ENCODE peak calls at places on chromosomes 13 and 19, in four cellular contexts. R is uterus, F is GM23248, Y is pancreas. H is an unnamed sample.

GRCh38 chr19:47209323-47210179 is 21.4 kb downstream of the BBC3 start:
- DNase-seq in R (no peak), F (no peak), Y (no peak), H (peak; percentile 32)

GRCh38 chr13:36357692-36358091 is 11.5 kb upstream of the SPART start:
- DNase-seq in R (peak; percentile 74), F (peak; percentile 10), Y (no peak), H (no peak)

GRCh38 chr19:47719047-47719885 is 6.0 kb downstream of the EHD2 start:
- DNase-seq in R (peak; percentile 95), F (peak; percentile 99), Y (peak; percentile 89), H (no peak)

GRCh38 chr13:48526269-48526668 is 6.6 kb downstream of the RCBTB2 start:
- DNase-seq in R (no peak), F (no peak), Y (no peak), H (no peak)

GRCh38 chr13:88068975-88069374 is 397.8 kb downstream of the SLITRK5 start:
- DNase-seq in R (no peak), F (no peak), Y (no peak), H (peak; percentile 61)

GRCh38 chr19:28669804-28670203 is 543.1 kb downstream of the UQCRFS1 start:
- DNase-seq in R (no peak), F (no peak), Y (no peak), H (no peak)

GRCh38 chr13:111584101-111584500 is 263.7 kb downstream of the TEX29 start:
- DNase-seq in R (no peak), F (no peak), Y (no peak), H (no peak)

GRCh38 chr13:102648046-102648445 is 46.8 kb downstream of the METTL21C start:
- DNase-seq in R (no peak), F (no peak), Y (no peak), H (no peak)

GRCh38 chr13:110070511-110071120 is 236.3 kb downstream of the COL4A1 start:
- DNase-seq in R (peak; percentile 43), F (peak; percentile 82), Y (no peak), H (no peak)

GRCh38 chr13:78940444-78940843 is 281.5 kb upstream of the OBI1 start:
- DNase-seq in R (no peak), F (no peak), Y (no peak), H (no peak)

GRCh38 chr13:96771501-96772367 is 222.5 kb downstream of the OXGR1 start:
- DNase-seq in R (no peak), F (peak; percentile 9), Y (no peak), H (no peak)

GRCh38 chr13:91894311-91894710 is 495.9 kb downstream of the GPC5 start:
- DNase-seq in R (no peak), F (no peak), Y (no peak), H (no peak)

GRCh38 chr19:42512743-42513304 is 15.5 kb downstream of the CEACAM1 start:
- DNase-seq in R (no peak), F (no peak), Y (no peak), H (no peak)

GRCh38 chr19:30664358-30665058 is 292.3 kb downstream of the ZNF536 start:
- DNase-seq in R (no peak), F (peak; percentile 57), Y (peak; percentile 92), H (peak; percentile 76)

GRCh38 chr13:89688908-89689307 is 1658.6 kb upstream of the MIR17HG start:
- DNase-seq in R (no peak), F (no peak), Y (no peak), H (peak; percentile 12)

GRCh38 chr19:19540707-19541515 is 2.8 kb downstream of the CILP2 start:
- DNase-seq in R (no peak), F (peak; percentile 65), Y (peak; percentile 68), H (peak; percentile 76)

GRCh38 chr19:3042545-3043267 is 13.6 kb upstream of the TLE2 start:
- DNase-seq in R (no peak), F (no peak), Y (no peak), H (no peak)
- H3K27ac ChIP-seq in R (peak overlapping the region; percentile 74), F (no peak overlapping the region), Y (no peak overlapping the region), H (no peak overlapping the region)

GRCh38 chr19:16116067-16116466 is 4.4 kb downstream of the RAB8A start:
- DNase-seq in R (no peak), F (no peak), Y (no peak), H (no peak)
- H3K27ac ChIP-seq in R (no peak overlapping the region), F (no peak overlapping the region), Y (no peak overlapping the region), H (no peak overlapping the region)

GRCh38 chr19:17401628-17402027 is 3.8 kb downstream of the BST2 start:
- DNase-seq in R (no peak), F (no peak), Y (no peak), H (no peak)

GRCh38 chr19:17404015-17404414 is 1.4 kb downstream of the BST2 start:
- DNase-seq in R (no peak), F (no peak), Y (no peak), H (no peak)

GRCh38 chr19:17405250-17406038 is at the start of gene BST2:
- DNase-seq in R (peak; percentile 57), F (peak; percentile 31), Y (no peak), H (peak; percentile 53)

GRCh38 chr19:17404621-17405249 is 695 bp downstream of the BST2 start:
- DNase-seq in R (no peak), F (no peak), Y (no peak), H (no peak)

DNA sequence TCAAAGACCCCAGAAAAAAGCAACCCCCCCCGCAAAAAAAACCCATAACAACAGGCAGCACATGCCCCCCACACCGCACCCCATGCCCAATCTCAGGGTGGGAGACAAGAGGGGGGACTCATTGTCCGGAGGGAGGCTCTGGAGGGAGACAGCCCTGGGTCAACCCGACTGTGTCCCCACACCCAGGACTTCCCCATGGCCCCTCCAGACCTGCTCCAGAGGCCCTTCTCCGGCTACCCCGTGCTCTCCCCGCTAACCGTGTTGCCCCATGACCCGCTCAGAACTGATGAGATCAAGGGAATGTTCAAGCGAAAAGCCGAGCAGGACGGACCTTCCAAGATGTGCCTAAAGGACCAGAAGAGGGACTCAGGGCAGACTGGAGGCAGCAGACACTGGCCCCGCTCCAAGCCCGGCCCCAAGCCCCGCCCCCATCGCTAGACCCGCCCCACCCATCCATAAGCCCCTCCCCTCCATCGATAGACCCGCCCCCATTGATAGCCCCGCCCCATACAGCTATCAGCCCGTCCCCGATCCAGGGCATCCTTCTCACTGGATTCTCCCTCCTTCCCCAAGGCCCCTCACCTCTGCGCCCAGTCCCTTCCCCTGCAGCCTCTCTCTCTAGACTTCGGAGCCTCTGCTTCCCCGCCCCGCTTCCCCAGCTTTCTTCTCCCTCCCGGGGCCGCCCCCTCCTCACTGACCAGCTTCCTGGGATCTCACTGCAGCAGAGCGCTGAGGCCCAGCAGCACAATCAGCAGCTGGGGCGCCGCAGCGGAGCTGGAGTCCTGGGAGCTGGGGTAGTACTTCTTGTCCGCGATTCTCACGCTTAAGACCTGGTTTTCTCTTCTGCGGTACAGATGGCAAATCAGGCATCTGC is 2.2 kb downstream of the BST2 start:
- DNase-seq in R (no peak), F (peak; percentile 49), Y (no peak), H (peak; percentile 93)
- H3K27ac ChIP-seq in R (peak overlapping the region; percentile 87), F (no peak overlapping the region), Y (no peak overlapping the region), H (peak overlapping the region; percentile 89)

DNA sequence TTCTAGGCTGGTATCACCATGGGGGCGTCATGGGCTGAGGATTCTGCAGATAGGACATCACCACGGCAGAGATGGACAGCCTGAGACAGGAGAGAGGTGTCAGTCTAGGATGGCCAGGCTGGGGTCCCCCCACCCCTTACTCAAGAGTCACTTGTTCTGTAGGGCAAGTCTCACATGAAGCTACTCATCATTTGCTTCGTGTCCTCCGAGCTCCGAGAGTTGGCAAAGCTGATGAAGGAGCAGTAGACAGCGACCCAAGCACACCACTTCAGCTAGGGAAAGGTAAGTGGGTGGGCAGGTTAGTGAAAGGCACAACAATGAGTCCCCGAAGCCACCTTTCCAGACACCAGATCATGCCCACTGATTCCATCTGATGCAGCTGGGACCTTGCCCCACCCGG is 1.7 kb downstream of the WDR83 start:
- DNase-seq in R (no peak), F (no peak), Y (no peak), H (no peak)
- H3K27ac ChIP-seq in R (peak overlapping the region; percentile 99), F (peak overlapping the region; percentile 93), Y (peak overlapping the region; percentile 95), H (no peak overlapping the region)

GRCh38 chr19:678791-679388 is 2.7 kb downstream of the FSTL3 start:
- DNase-seq in R (peak; percentile 23), F (no peak), Y (peak; percentile 77), H (no peak)

GRCh38 chr19:676007-676342 is 217 bp upstream of the FSTL3 start:
- DNase-seq in R (no peak), F (no peak), Y (no peak), H (no peak)

GRCh38 chr19:677201-677600 is 1.0 kb downstream of the FSTL3 start:
- DNase-seq in R (peak; percentile 86), F (peak; percentile 93), Y (peak; percentile 87), H (no peak)

GRCh38 chr19:676343-677105 is at the start of gene FSTL3:
- DNase-seq in R (peak; percentile 34), F (peak; percentile 69), Y (peak; percentile 78), H (peak; percentile 52)

GRCh38 chr19:677601-678380 is 1.6 kb downstream of the FSTL3 start:
- DNase-seq in R (no peak), F (peak; percentile 42), Y (peak; percentile 84), H (no peak)
- H3K27ac ChIP-seq in R (peak overlapping the region; percentile 90), F (peak overlapping the region; percentile 48), Y (no peak overlapping the region), H (no peak overlapping the region)

GRCh38 chr13:113083022-113083373 is 22.6 kb upstream of the F7 start:
- DNase-seq in R (no peak), F (no peak), Y (peak; percentile 33), H (no peak)
- H3K27ac ChIP-seq in R (no peak overlapping the region), F (no peak overlapping the region), Y (no peak overlapping the region), H (no peak overlapping the region)

GRCh38 chr19:1656988-1657536 is 4.6 kb upstream of the TCF3 start:
- DNase-seq in R (no peak), F (no peak), Y (no peak), H (no peak)

GRCh38 chr19:1657632-1658445 is 5.4 kb upstream of the TCF3 start:
- DNase-seq in R (no peak), F (no peak), Y (no peak), H (no peak)

GRCh38 chr19:1654178-1654792 is 1.9 kb upstream of the TCF3 start:
- DNase-seq in R (no peak), F (no peak), Y (peak; percentile 75), H (no peak)

GRCh38 chr19:1655131-1655981 is 2.9 kb upstream of the TCF3 start:
- DNase-seq in R (no peak), F (no peak), Y (peak; percentile 56), H (no peak)

DNA sequence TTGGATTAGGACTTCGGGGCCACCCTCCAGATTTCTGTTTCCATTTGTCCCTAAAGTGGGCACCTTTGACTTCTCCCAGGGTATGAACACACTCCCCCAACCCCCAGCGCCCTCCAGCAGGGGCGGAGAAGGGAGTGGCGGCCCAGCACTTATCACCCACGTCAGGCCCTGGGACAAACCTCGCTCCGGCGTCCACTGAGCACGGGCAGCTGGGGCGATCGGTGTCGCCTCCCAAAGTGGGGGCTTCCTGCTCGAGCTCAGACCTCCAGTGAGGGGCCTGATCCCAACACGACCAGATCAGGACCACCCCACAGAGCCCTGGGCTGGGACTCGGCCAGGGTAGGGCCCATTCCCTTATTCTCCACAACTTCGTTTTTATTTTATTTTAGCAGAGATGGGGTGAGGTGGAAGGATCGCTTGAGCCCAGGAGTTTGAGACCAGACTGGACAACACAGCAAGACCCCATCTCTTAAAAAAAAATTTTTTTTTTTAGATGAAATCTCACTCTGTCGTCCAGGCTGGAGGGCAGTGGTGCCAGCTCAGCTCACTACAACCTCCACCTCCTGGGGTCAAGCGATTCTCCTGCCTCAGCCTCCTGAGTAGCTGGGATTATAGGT is 3.7 kb upstream of the TCF3 start:
- DNase-seq in R (no peak), F (no peak), Y (peak; percentile 71), H (no peak)
- H3K27ac ChIP-seq in R (no peak overlapping the region), F (no peak overlapping the region), Y (no peak overlapping the region), H (no peak overlapping the region)

H was measured in neural progenitor cell.